ENCODE peak calls at places on chromosomes 6 and 20, in six cellular contexts. One of them, this sample, is unnamed.

GRCh38 chr6:28525496-28526039 is at the start of gene GPX5:
- DNase-seq in gastrocnemius medialis: no peak
- DNase-seq in foreskin fibroblast: no peak
- DNase-seq in HL-60: no peak
- DNase-seq in activated T-helper 1 cell treated with Interleukin-2 at 50 U/mL for 16 hours: no peak
- DNase-seq in NCI-H2171 treated with DMSO at 0.1 percent for 48 hours: no peak
- DNase-seq in this sample: no peak

GRCh38 chr6:29739882-29740261 is 16.6 kb downstream of the HLA-F start:
- DNase-seq in gastrocnemius medialis: no peak
- DNase-seq in foreskin fibroblast: peak
- DNase-seq in HL-60: no peak
- DNase-seq in activated T-helper 1 cell treated with Interleukin-2 at 50 U/mL for 16 hours: no peak
- DNase-seq in NCI-H2171 treated with DMSO at 0.1 percent for 48 hours: no peak
- DNase-seq in this sample: no peak

GRCh38 chr20:64030371-64031134 is 5.4 kb upstream of the C20orf204 start:
- DNase-seq in gastrocnemius medialis: no peak
- DNase-seq in foreskin fibroblast: no peak
- DNase-seq in HL-60: no peak
- DNase-seq in activated T-helper 1 cell treated with Interleukin-2 at 50 U/mL for 16 hours: no peak
- DNase-seq in NCI-H2171 treated with DMSO at 0.1 percent for 48 hours: no peak
- DNase-seq in this sample: no peak

GRCh38 chr6:150091466-150091865 is 22.5 kb upstream of the ULBP3 start:
- DNase-seq in gastrocnemius medialis: no peak
- DNase-seq in foreskin fibroblast: peak
- DNase-seq in HL-60: no peak
- DNase-seq in activated T-helper 1 cell treated with Interleukin-2 at 50 U/mL for 16 hours: no peak
- DNase-seq in NCI-H2171 treated with DMSO at 0.1 percent for 48 hours: no peak
- DNase-seq in this sample: no peak

GRCh38 chr20:32906871-32907495 is 48.3 kb downstream of the EFCAB8 start:
- DNase-seq in gastrocnemius medialis: no peak
- DNase-seq in foreskin fibroblast: no peak
- DNase-seq in HL-60: no peak
- DNase-seq in activated T-helper 1 cell treated with Interleukin-2 at 50 U/mL for 16 hours: no peak
- DNase-seq in NCI-H2171 treated with DMSO at 0.1 percent for 48 hours: no peak
- DNase-seq in this sample: no peak

GRCh38 chr20:58893355-58894151 is 41.0 kb downstream of the GNAS start:
- DNase-seq in gastrocnemius medialis: peak
- DNase-seq in foreskin fibroblast: no peak
- DNase-seq in HL-60: no peak
- DNase-seq in activated T-helper 1 cell treated with Interleukin-2 at 50 U/mL for 16 hours: no peak
- DNase-seq in NCI-H2171 treated with DMSO at 0.1 percent for 48 hours: no peak
- DNase-seq in this sample: no peak

GRCh38 chr20:37651932-37652331 is 41.9 kb upstream of the CTNNBL1 start:
- DNase-seq in gastrocnemius medialis: peak
- DNase-seq in foreskin fibroblast: peak
- DNase-seq in HL-60: peak
- DNase-seq in activated T-helper 1 cell treated with Interleukin-2 at 50 U/mL for 16 hours: no peak
- DNase-seq in NCI-H2171 treated with DMSO at 0.1 percent for 48 hours: no peak
- DNase-seq in this sample: no peak

GRCh38 chr20:3753098-3753497 is 14.5 kb downstream of the ADISSP start:
- DNase-seq in gastrocnemius medialis: peak
- DNase-seq in foreskin fibroblast: peak
- DNase-seq in HL-60: peak
- DNase-seq in activated T-helper 1 cell treated with Interleukin-2 at 50 U/mL for 16 hours: peak
- DNase-seq in NCI-H2171 treated with DMSO at 0.1 percent for 48 hours: peak
- DNase-seq in this sample: peak

GRCh38 chr6:128118401-128118800 is 217.5 kb upstream of the THEMIS start:
- DNase-seq in gastrocnemius medialis: no peak
- DNase-seq in foreskin fibroblast: peak
- DNase-seq in HL-60: no peak
- DNase-seq in activated T-helper 1 cell treated with Interleukin-2 at 50 U/mL for 16 hours: no peak
- DNase-seq in NCI-H2171 treated with DMSO at 0.1 percent for 48 hours: no peak
- DNase-seq in this sample: no peak

GRCh38 chr20:37657924-37658800 is 35.7 kb upstream of the CTNNBL1 start:
- DNase-seq in gastrocnemius medialis: no peak
- DNase-seq in foreskin fibroblast: no peak
- DNase-seq in HL-60: no peak
- DNase-seq in activated T-helper 1 cell treated with Interleukin-2 at 50 U/mL for 16 hours: no peak
- DNase-seq in NCI-H2171 treated with DMSO at 0.1 percent for 48 hours: no peak
- DNase-seq in this sample: no peak

GRCh38 chr6:157995458-157995857 is 13.8 kb downstream of the SYNJ2 start:
- DNase-seq in gastrocnemius medialis: no peak
- DNase-seq in foreskin fibroblast: no peak
- DNase-seq in HL-60: no peak
- DNase-seq in activated T-helper 1 cell treated with Interleukin-2 at 50 U/mL for 16 hours: no peak
- DNase-seq in NCI-H2171 treated with DMSO at 0.1 percent for 48 hours: peak
- DNase-seq in this sample: no peak

GRCh38 chr20:2741463-2741862 is 48.9 kb downstream of the EBF4 start:
- DNase-seq in gastrocnemius medialis: no peak
- DNase-seq in foreskin fibroblast: no peak
- DNase-seq in HL-60: no peak
- DNase-seq in activated T-helper 1 cell treated with Interleukin-2 at 50 U/mL for 16 hours: no peak
- DNase-seq in NCI-H2171 treated with DMSO at 0.1 percent for 48 hours: no peak
- DNase-seq in this sample: no peak

GRCh38 chr6:18579165-18579564 is 192.0 kb downstream of the RNF144B start:
- DNase-seq in gastrocnemius medialis: no peak
- DNase-seq in foreskin fibroblast: no peak
- DNase-seq in HL-60: no peak
- DNase-seq in activated T-helper 1 cell treated with Interleukin-2 at 50 U/mL for 16 hours: no peak
- DNase-seq in NCI-H2171 treated with DMSO at 0.1 percent for 48 hours: no peak
- DNase-seq in this sample: no peak

GRCh38 chr20:58021481-58021880 is 207.0 kb downstream of the ANKRD60 start:
- DNase-seq in gastrocnemius medialis: peak
- DNase-seq in foreskin fibroblast: no peak
- DNase-seq in HL-60: no peak
- DNase-seq in activated T-helper 1 cell treated with Interleukin-2 at 50 U/mL for 16 hours: no peak
- DNase-seq in NCI-H2171 treated with DMSO at 0.1 percent for 48 hours: no peak
- DNase-seq in this sample: no peak

GRCh38 chr6:114989279-114989964 is 646.6 kb upstream of the HS3ST5 start:
- DNase-seq in gastrocnemius medialis: no peak
- DNase-seq in foreskin fibroblast: no peak
- DNase-seq in HL-60: peak
- DNase-seq in activated T-helper 1 cell treated with Interleukin-2 at 50 U/mL for 16 hours: no peak
- DNase-seq in NCI-H2171 treated with DMSO at 0.1 percent for 48 hours: no peak
- DNase-seq in this sample: no peak

GRCh38 chr20:50096237-50096636 is 16.7 kb downstream of the UBE2V1 start:
- DNase-seq in gastrocnemius medialis: no peak
- DNase-seq in foreskin fibroblast: no peak
- DNase-seq in HL-60: no peak
- DNase-seq in activated T-helper 1 cell treated with Interleukin-2 at 50 U/mL for 16 hours: no peak
- DNase-seq in NCI-H2171 treated with DMSO at 0.1 percent for 48 hours: no peak
- DNase-seq in this sample: no peak

GRCh38 chr6:160534050-160534696 is 129.9 kb downstream of the LPA start:
- DNase-seq in gastrocnemius medialis: peak
- DNase-seq in foreskin fibroblast: peak
- DNase-seq in HL-60: peak
- DNase-seq in activated T-helper 1 cell treated with Interleukin-2 at 50 U/mL for 16 hours: peak
- DNase-seq in NCI-H2171 treated with DMSO at 0.1 percent for 48 hours: peak
- DNase-seq in this sample: peak

GRCh38 chr20:33866398-33867079 is 55.4 kb downstream of the CHMP4B start:
- DNase-seq in gastrocnemius medialis: no peak
- DNase-seq in foreskin fibroblast: peak
- DNase-seq in HL-60: no peak
- DNase-seq in activated T-helper 1 cell treated with Interleukin-2 at 50 U/mL for 16 hours: no peak
- DNase-seq in NCI-H2171 treated with DMSO at 0.1 percent for 48 hours: peak
- DNase-seq in this sample: peak

GRCh38 chr6:582370-582769 is 74.5 kb downstream of the HUS1B start:
- DNase-seq in gastrocnemius medialis: no peak
- DNase-seq in foreskin fibroblast: no peak
- DNase-seq in HL-60: no peak
- DNase-seq in activated T-helper 1 cell treated with Interleukin-2 at 50 U/mL for 16 hours: no peak
- DNase-seq in NCI-H2171 treated with DMSO at 0.1 percent for 48 hours: no peak
- DNase-seq in this sample: peak

GRCh38 chr20:16922834-16923233 is 174.7 kb downstream of the OTOR start:
- DNase-seq in gastrocnemius medialis: no peak
- DNase-seq in foreskin fibroblast: peak
- DNase-seq in HL-60: no peak
- DNase-seq in activated T-helper 1 cell treated with Interleukin-2 at 50 U/mL for 16 hours: no peak
- DNase-seq in NCI-H2171 treated with DMSO at 0.1 percent for 48 hours: peak
- DNase-seq in this sample: peak

GRCh38 chr20:32780749-32781402 is 18.7 kb downstream of the DNMT3B start:
- DNase-seq in gastrocnemius medialis: no peak
- DNase-seq in foreskin fibroblast: no peak
- DNase-seq in HL-60: no peak
- DNase-seq in activated T-helper 1 cell treated with Interleukin-2 at 50 U/mL for 16 hours: no peak
- DNase-seq in NCI-H2171 treated with DMSO at 0.1 percent for 48 hours: no peak
- DNase-seq in this sample: no peak

GRCh38 chr20:51930775-51931174 is 128.5 kb upstream of the SALL4 start:
- DNase-seq in gastrocnemius medialis: no peak
- DNase-seq in foreskin fibroblast: peak
- DNase-seq in HL-60: no peak
- DNase-seq in activated T-helper 1 cell treated with Interleukin-2 at 50 U/mL for 16 hours: no peak
- DNase-seq in NCI-H2171 treated with DMSO at 0.1 percent for 48 hours: peak
- DNase-seq in this sample: peak

GRCh38 chr20:37901667-37902503 is 1.0 kb upstream of the VSTM2L start:
- DNase-seq in gastrocnemius medialis: peak
- DNase-seq in foreskin fibroblast: peak
- DNase-seq in HL-60: peak
- DNase-seq in activated T-helper 1 cell treated with Interleukin-2 at 50 U/mL for 16 hours: no peak
- DNase-seq in NCI-H2171 treated with DMSO at 0.1 percent for 48 hours: peak
- DNase-seq in this sample: peak

GRCh38 chr20:31517373-31517772 is 3.1 kb downstream of the HM13 start:
- DNase-seq in gastrocnemius medialis: peak
- DNase-seq in foreskin fibroblast: peak
- DNase-seq in HL-60: peak
- DNase-seq in activated T-helper 1 cell treated with Interleukin-2 at 50 U/mL for 16 hours: no peak
- DNase-seq in NCI-H2171 treated with DMSO at 0.1 percent for 48 hours: peak
- DNase-seq in this sample: peak

GRCh38 chr6:129631070-129631469 is 78.9 kb downstream of the ARHGAP18 start:
- DNase-seq in gastrocnemius medialis: no peak
- DNase-seq in foreskin fibroblast: no peak
- DNase-seq in HL-60: no peak
- DNase-seq in activated T-helper 1 cell treated with Interleukin-2 at 50 U/mL for 16 hours: no peak
- DNase-seq in NCI-H2171 treated with DMSO at 0.1 percent for 48 hours: no peak
- DNase-seq in this sample: no peak